ENCODE peak calls at places on chromosomes 3 and 15, in seven cellular contexts. One of them, this sample, is unnamed.

GRCh38 chr3:46335546-46335945 is 18.4 kb upstream of the CCR2 start:
- DNase-seq in mammary epithelial cell: no peak
- DNase-seq in AG04450: no peak
- DNase-seq in cardiac muscle cell: no peak
- DNase-seq in AG10803: no peak
- DNase-seq in AG04449: no peak
- DNase-seq in epithelial cell of esophagus: no peak
- DNase-seq in this sample: no peak

GRCh38 chr3:110567032-110567431 is 504.6 kb upstream of the NECTIN3 start:
- DNase-seq in AG04449: no peak
- DNase-seq in AG04450: peak; percentile 34
- DNase-seq in cardiac muscle cell: no peak
- DNase-seq in epithelial cell of esophagus: no peak
- DNase-seq in mammary epithelial cell: no peak
- DNase-seq in AG10803: no peak
- DNase-seq in this sample: no peak

GRCh38 chr3:197792019-197792647 is 1.1 kb downstream of the LRCH3 start:
- DNase-seq in mammary epithelial cell: no peak
- DNase-seq in AG04450: no peak
- DNase-seq in AG10803: peak; percentile 16
- DNase-seq in AG04449: no peak
- DNase-seq in cardiac muscle cell: no peak
- DNase-seq in epithelial cell of esophagus: peak; percentile 20
- DNase-seq in this sample: peak; percentile 35

GRCh38 chr3:78986702-78987101 is 781.1 kb downstream of the ROBO1 start:
- DNase-seq in cardiac muscle cell: no peak
- DNase-seq in AG04450: no peak
- DNase-seq in mammary epithelial cell: no peak
- DNase-seq in epithelial cell of esophagus: no peak
- DNase-seq in AG10803: no peak
- DNase-seq in AG04449: no peak
- DNase-seq in this sample: no peak

GRCh38 chr3:12891985-12892839 is 50.8 kb upstream of the RPL32 start:
- DNase-seq in mammary epithelial cell: peak; percentile 45
- DNase-seq in AG04450: peak; percentile 32
- DNase-seq in cardiac muscle cell: peak; percentile 74
- DNase-seq in epithelial cell of esophagus: peak; percentile 66
- DNase-seq in AG10803: peak; percentile 53
- DNase-seq in AG04449: no peak
- DNase-seq in this sample: peak; percentile 77

GRCh38 chr3:11995061-11995460 is 9.1 kb upstream of the SYN2 start:
- DNase-seq in AG04449: no peak
- DNase-seq in mammary epithelial cell: no peak
- DNase-seq in AG04450: no peak
- DNase-seq in cardiac muscle cell: peak; percentile 54
- DNase-seq in epithelial cell of esophagus: no peak
- DNase-seq in AG10803: no peak
- DNase-seq in this sample: no peak

GRCh38 chr15:32718082-32718821 is 448 bp downstream of the GREM1 start:
- DNase-seq in AG04449: no peak
- DNase-seq in cardiac muscle cell: peak; percentile 38
- DNase-seq in mammary epithelial cell: peak; percentile 32
- DNase-seq in AG04450: no peak
- DNase-seq in AG10803: no peak
- DNase-seq in epithelial cell of esophagus: peak; percentile 37
- DNase-seq in this sample: no peak

GRCh38 chr3:104832530-104832929 is 534.2 kb upstream of the ALCAM start:
- DNase-seq in epithelial cell of esophagus: no peak
- DNase-seq in AG04449: no peak
- DNase-seq in AG04450: no peak
- DNase-seq in AG10803: peak; percentile 20
- DNase-seq in cardiac muscle cell: no peak
- DNase-seq in mammary epithelial cell: no peak
- DNase-seq in this sample: no peak

GRCh38 chr15:29934251-29934650 is 112.0 kb upstream of the TJP1 start:
- DNase-seq in AG04450: no peak
- DNase-seq in AG04449: peak; percentile 10
- DNase-seq in epithelial cell of esophagus: peak; percentile 87
- DNase-seq in mammary epithelial cell: peak; percentile 76
- DNase-seq in AG10803: peak; percentile 38
- DNase-seq in cardiac muscle cell: no peak
- DNase-seq in this sample: peak; percentile 72

GRCh38 chr3:129620828-129621605 is 14.5 kb upstream of the PLXND1 start:
- DNase-seq in cardiac muscle cell: no peak
- DNase-seq in AG04450: no peak
- DNase-seq in epithelial cell of esophagus: no peak
- DNase-seq in mammary epithelial cell: no peak
- DNase-seq in AG04449: no peak
- DNase-seq in AG10803: no peak
- DNase-seq in this sample: no peak

GRCh38 chr3:64995857-64996564 is 308.2 kb upstream of the ADAMTS9 start:
- DNase-seq in cardiac muscle cell: peak; percentile 9
- DNase-seq in epithelial cell of esophagus: no peak
- DNase-seq in mammary epithelial cell: no peak
- DNase-seq in AG10803: peak; percentile 8
- DNase-seq in AG04449: no peak
- DNase-seq in AG04450: no peak
- DNase-seq in this sample: peak; percentile 71

GRCh38 chr3:155741081-155741480 is 3.8 kb downstream of the PLCH1 start:
- DNase-seq in AG04449: no peak
- DNase-seq in AG04450: no peak
- DNase-seq in mammary epithelial cell: no peak
- DNase-seq in epithelial cell of esophagus: no peak
- DNase-seq in cardiac muscle cell: no peak
- DNase-seq in AG10803: no peak
- DNase-seq in this sample: no peak

GRCh38 chr3:197406266-197406665 is 107.9 kb upstream of the DLG1 start:
- DNase-seq in AG04450: no peak
- DNase-seq in mammary epithelial cell: no peak
- DNase-seq in AG04449: no peak
- DNase-seq in epithelial cell of esophagus: no peak
- DNase-seq in AG10803: peak; percentile 24
- DNase-seq in cardiac muscle cell: no peak
- DNase-seq in this sample: no peak

GRCh38 chr3:111726788-111727305 is 131.7 kb upstream of the ZBED2 start:
- DNase-seq in mammary epithelial cell: no peak
- DNase-seq in AG04450: no peak
- DNase-seq in epithelial cell of esophagus: no peak
- DNase-seq in AG10803: no peak
- DNase-seq in AG04449: no peak
- DNase-seq in cardiac muscle cell: no peak
- DNase-seq in this sample: no peak

GRCh38 chr3:152061296-152061695 is 187.9 kb downstream of the SUCNR1 start:
- DNase-seq in cardiac muscle cell: no peak
- DNase-seq in AG10803: no peak
- DNase-seq in epithelial cell of esophagus: no peak
- DNase-seq in AG04450: no peak
- DNase-seq in AG04449: no peak
- DNase-seq in mammary epithelial cell: no peak
- DNase-seq in this sample: no peak

GRCh38 chr15:62099171-62099601 is 32.4 kb downstream of the C2CD4A start:
- DNase-seq in mammary epithelial cell: no peak
- DNase-seq in epithelial cell of esophagus: peak; percentile 52
- DNase-seq in AG10803: peak; percentile 92
- DNase-seq in AG04449: no peak
- DNase-seq in AG04450: no peak
- DNase-seq in cardiac muscle cell: no peak
- DNase-seq in this sample: peak; percentile 66

GRCh38 chr15:50134524-50135024 is 15.5 kb upstream of the ATP8B4 start:
- DNase-seq in AG04450: peak; percentile 42
- DNase-seq in AG04449: peak; percentile 29
- DNase-seq in AG10803: peak; percentile 86
- DNase-seq in mammary epithelial cell: peak; percentile 72
- DNase-seq in epithelial cell of esophagus: peak; percentile 59
- DNase-seq in cardiac muscle cell: no peak
- DNase-seq in this sample: peak; percentile 77

GRCh38 chr15:51992953-51993352 is 21.4 kb upstream of the LEO1 start:
- DNase-seq in AG04450: no peak
- DNase-seq in cardiac muscle cell: no peak
- DNase-seq in AG04449: no peak
- DNase-seq in epithelial cell of esophagus: peak; percentile 87
- DNase-seq in AG10803: no peak
- DNase-seq in mammary epithelial cell: peak; percentile 64
- DNase-seq in this sample: no peak

GRCh38 chr3:106945435-106945834 is 431.8 kb upstream of the CCDC54 start:
- DNase-seq in AG04449: no peak
- DNase-seq in AG04450: no peak
- DNase-seq in epithelial cell of esophagus: no peak
- DNase-seq in cardiac muscle cell: no peak
- DNase-seq in AG10803: peak; percentile 85
- DNase-seq in mammary epithelial cell: no peak
- DNase-seq in this sample: peak; percentile 35

GRCh38 chr3:31382856-31383255 is 149.9 kb upstream of the STT3B start:
- DNase-seq in AG04450: no peak
- DNase-seq in epithelial cell of esophagus: peak; percentile 7
- DNase-seq in mammary epithelial cell: no peak
- DNase-seq in AG10803: no peak
- DNase-seq in AG04449: no peak
- DNase-seq in cardiac muscle cell: no peak
- DNase-seq in this sample: no peak

GRCh38 chr15:66740802-66741201 is 38.8 kb downstream of the SMAD6 start:
- DNase-seq in mammary epithelial cell: no peak
- DNase-seq in AG04450: no peak
- DNase-seq in cardiac muscle cell: no peak
- DNase-seq in AG04449: no peak
- DNase-seq in epithelial cell of esophagus: no peak
- DNase-seq in AG10803: peak; percentile 74
- DNase-seq in this sample: peak; percentile 69

GRCh38 chr15:80160570-80161156 is 7.9 kb downstream of the FAH start:
- DNase-seq in AG04449: peak; percentile 72
- DNase-seq in cardiac muscle cell: peak; percentile 35
- DNase-seq in AG10803: peak; percentile 92
- DNase-seq in epithelial cell of esophagus: peak; percentile 97
- DNase-seq in mammary epithelial cell: peak; percentile 89
- DNase-seq in AG04450: peak; percentile 78
- DNase-seq in this sample: peak; percentile 90

GRCh38 chr15:92681141-92681622 is 25.6 kb upstream of the FAM174B start:
- DNase-seq in epithelial cell of esophagus: peak; percentile 36
- DNase-seq in AG04450: peak; percentile 75
- DNase-seq in AG10803: peak; percentile 98
- DNase-seq in mammary epithelial cell: no peak
- DNase-seq in AG04449: peak; percentile 70
- DNase-seq in cardiac muscle cell: no peak
- DNase-seq in this sample: peak; percentile 74

GRCh38 chr3:86653801-86654200 is 337.1 kb downstream of the VGLL3 start:
- DNase-seq in epithelial cell of esophagus: no peak
- DNase-seq in AG04450: no peak
- DNase-seq in AG04449: no peak
- DNase-seq in AG10803: no peak
- DNase-seq in cardiac muscle cell: no peak
- DNase-seq in mammary epithelial cell: no peak
- DNase-seq in this sample: no peak

GRCh38 chr15:82228750-82229149 is 33.8 kb downstream of the EFL1 start:
- DNase-seq in AG04450: no peak
- DNase-seq in mammary epithelial cell: no peak
- DNase-seq in AG10803: no peak
- DNase-seq in cardiac muscle cell: no peak
- DNase-seq in epithelial cell of esophagus: no peak
- DNase-seq in AG04449: no peak
- DNase-seq in this sample: no peak

DNA sequence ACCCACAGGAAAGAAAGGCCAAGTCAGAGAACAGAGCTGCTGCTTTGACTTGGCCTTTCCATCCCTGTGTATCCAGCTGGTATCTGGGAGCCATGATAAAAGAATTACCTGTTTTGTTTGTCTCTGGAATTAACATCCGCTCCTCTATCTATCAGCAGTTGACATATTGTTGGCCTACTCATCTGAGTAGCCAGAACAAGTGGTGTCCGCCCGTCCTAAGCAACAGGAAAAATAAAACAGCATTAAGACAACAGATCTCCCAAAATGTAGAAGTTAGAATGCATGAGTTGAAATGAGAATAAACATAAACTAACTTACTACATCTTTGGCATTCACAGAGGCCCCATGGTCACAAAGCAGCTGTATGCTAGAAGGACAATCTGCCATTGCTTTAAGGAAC is 75.9 kb downstream of the UACA start:
- DNase-seq in AG04450: no peak
- DNase-seq in epithelial cell of esophagus: no peak
- DNase-seq in mammary epithelial cell: no peak
- DNase-seq in AG04449: no peak
- DNase-seq in AG10803: no peak
- DNase-seq in cardiac muscle cell: no peak
- DNase-seq in this sample: no peak
- TF ChIP-seq CTCF in AG04450: no peak
- TF ChIP-seq CTCF in epithelial cell of esophagus: no peak
- TF ChIP-seq CTCF in mammary epithelial cell: no peak
- TF ChIP-seq CTCF in AG04449: no peak
- TF ChIP-seq CTCF in AG10803: no peak
- TF ChIP-seq CTCF in cardiac muscle cell: no peak
- TF ChIP-seq CTCF in this sample: no peak

GRCh38 chr3:29436612-29437313 is 155.9 kb downstream of the RBMS3 start:
- DNase-seq in AG04450: no peak
- DNase-seq in epithelial cell of esophagus: peak; percentile 34
- DNase-seq in cardiac muscle cell: no peak
- DNase-seq in AG04449: no peak
- DNase-seq in mammary epithelial cell: no peak
- DNase-seq in AG10803: no peak
- DNase-seq in this sample: peak; percentile 36

GRCh38 chr3:29438580-29438979 is 157.7 kb downstream of the RBMS3 start:
- DNase-seq in epithelial cell of esophagus: no peak
- DNase-seq in mammary epithelial cell: no peak
- DNase-seq in AG04449: no peak
- DNase-seq in cardiac muscle cell: no peak
- DNase-seq in AG10803: no peak
- DNase-seq in AG04450: no peak
- DNase-seq in this sample: no peak

GRCh38 chr3:29441020-29441324 is 160.1 kb downstream of the RBMS3 start:
- DNase-seq in AG04449: no peak
- DNase-seq in mammary epithelial cell: no peak
- DNase-seq in AG10803: no peak
- DNase-seq in epithelial cell of esophagus: no peak
- DNase-seq in cardiac muscle cell: no peak
- DNase-seq in AG04450: no peak
- DNase-seq in this sample: no peak

GRCh38 chr3:29440321-29441019 is 159.6 kb downstream of the RBMS3 start:
- DNase-seq in AG04449: no peak
- DNase-seq in mammary epithelial cell: no peak
- DNase-seq in AG10803: peak; percentile 42
- DNase-seq in cardiac muscle cell: peak; percentile 73
- DNase-seq in epithelial cell of esophagus: peak; percentile 37
- DNase-seq in AG04450: no peak
- DNase-seq in this sample: no peak

GRCh38 chr3:29441422-29441821 is 160.6 kb downstream of the RBMS3 start:
- DNase-seq in mammary epithelial cell: no peak
- DNase-seq in AG04450: no peak
- DNase-seq in AG10803: peak; percentile 51
- DNase-seq in epithelial cell of esophagus: no peak
- DNase-seq in cardiac muscle cell: no peak
- DNase-seq in AG04449: no peak
- DNase-seq in this sample: no peak
- H3K4me3 ChIP-seq in mammary epithelial cell: no peak overlapping the region
- H3K4me3 ChIP-seq in AG04450: no peak overlapping the region
- H3K4me3 ChIP-seq in AG10803: no peak overlapping the region
- H3K4me3 ChIP-seq in epithelial cell of esophagus: no peak overlapping the region
- H3K4me3 ChIP-seq in cardiac muscle cell: no peak overlapping the region
- H3K4me3 ChIP-seq in AG04449: no peak overlapping the region
- H3K4me3 ChIP-seq in this sample: no peak overlapping the region

GRCh38 chr3:127114337-127115070 is 78.4 kb upstream of the PRR23E start:
- DNase-seq in AG04450: no peak
- DNase-seq in epithelial cell of esophagus: no peak
- DNase-seq in cardiac muscle cell: no peak
- DNase-seq in AG04449: no peak
- DNase-seq in mammary epithelial cell: no peak
- DNase-seq in AG10803: no peak
- DNase-seq in this sample: no peak
- TF ChIP-seq CTCF in AG04450: no peak
- TF ChIP-seq CTCF in epithelial cell of esophagus: no peak
- TF ChIP-seq CTCF in cardiac muscle cell: no peak
- TF ChIP-seq CTCF in AG04449: no peak
- TF ChIP-seq CTCF in mammary epithelial cell: no peak
- TF ChIP-seq CTCF in AG10803: no peak
- TF ChIP-seq CTCF in this sample: no peak

GRCh38 chr3:187945374-187945773 is 200.1 kb upstream of the BCL6 start:
- DNase-seq in epithelial cell of esophagus: no peak
- DNase-seq in AG10803: no peak
- DNase-seq in AG04449: no peak
- DNase-seq in cardiac muscle cell: no peak
- DNase-seq in AG04450: no peak
- DNase-seq in mammary epithelial cell: no peak
- DNase-seq in this sample: no peak
- H3K4me3 ChIP-seq in epithelial cell of esophagus: no peak overlapping the region
- H3K4me3 ChIP-seq in AG10803: no peak overlapping the region
- H3K4me3 ChIP-seq in AG04449: no peak overlapping the region
- H3K4me3 ChIP-seq in cardiac muscle cell: no peak overlapping the region
- H3K4me3 ChIP-seq in AG04450: no peak overlapping the region
- H3K4me3 ChIP-seq in mammary epithelial cell: no peak overlapping the region
- H3K4me3 ChIP-seq in this sample: no peak overlapping the region

This sample was measured in fibroblast of the aortic adventitia.